ENCODE peak calls at places on chromosome 6, in eight cellular contexts. U is astrocyte of the spinal cord, D is KBM-7, E is coronary artery, Z is fibroblast of mammary gland, S is LHCN-M2, V is ovary, R is colonic mucosa. Q is an unnamed sample.

GRCh38 chr6:142184332-142184731 is 37.3 kb downstream of the VTA1 start:
- DNase-seq in R (no peak), E (no peak), D (no peak), U (no peak), Z (no peak), S (no peak), V (no peak), Q (no peak)

GRCh38 chr6:106488494-106489369 is 128.2 kb downstream of the CRYBG1 start:
- DNase-seq in R (no peak), D (no peak), U (peak), S (peak), E (no peak), V (no peak), Z (peak), Q (no peak)

GRCh38 chr6:165695736-165696515 is 32.9 kb upstream of the PDE10A start:
- DNase-seq in Z (no peak), U (no peak), D (no peak), V (no peak), S (no peak), R (no peak), E (no peak), Q (no peak)

GRCh38 chr6:7479801-7480266 is 61.6 kb upstream of the DSP start:
- DNase-seq in R (peak), Z (peak), E (no peak), U (no peak), S (peak), V (no peak), D (no peak), Q (no peak)

GRCh38 chr6:3102875-3103274 is 15.6 kb upstream of the BPHL start:
- DNase-seq in R (no peak), E (no peak), D (no peak), U (no peak), S (no peak), Z (peak), V (no peak), Q (no peak)

GRCh38 chr6:100101656-100102055 is 107.6 kb upstream of the MCHR2 start:
- DNase-seq in E (no peak), V (no peak), S (no peak), D (no peak), R (no peak), U (no peak), Z (no peak), Q (no peak)

GRCh38 chr6:39834866-39835265 is 42.7 kb downstream of the DAAM2 start:
- DNase-seq in R (no peak), S (no peak), D (no peak), U (no peak), V (no peak), Z (no peak), E (no peak), Q (no peak)

GRCh38 chr6:7617954-7618764 is 28.2 kb downstream of the SNRNP48 start:
- DNase-seq in E (no peak), Z (peak), R (no peak), U (peak), S (peak), D (peak), V (no peak), Q (no peak)

GRCh38 chr6:34718867-34719441 is 22.4 kb upstream of the ILRUN start:
- DNase-seq in R (no peak), U (no peak), V (no peak), Z (no peak), D (no peak), S (no peak), E (no peak), Q (no peak)

GRCh38 chr6:26055670-26056582 is 31.3 kb upstream of the HFE start:
- DNase-seq in D (peak), Z (peak), S (peak), U (peak), V (peak), E (peak), R (peak), Q (peak)

GRCh38 chr6:108566406-108566805 is 5.7 kb downstream of the FOXO3 start:
- DNase-seq in U (no peak), S (no peak), D (no peak), R (no peak), Z (no peak), E (no peak), V (no peak), Q (no peak)

GRCh38 chr6:112036088-112036637 is 17.7 kb upstream of the CCN6 start:
- DNase-seq in R (no peak), U (no peak), Z (peak), V (no peak), E (no peak), S (no peak), D (no peak), Q (no peak)

GRCh38 chr6:11143394-11144371 is 32.2 kb upstream of the ERVFRD-1 start:
- DNase-seq in V (no peak), S (peak), Z (peak), D (peak), U (peak), R (peak), E (no peak), Q (peak)

GRCh38 chr6:1611572-1612385 is 2.1 kb downstream of the FOXC1 start:
- DNase-seq in E (no peak), D (peak), V (peak), Z (no peak), S (peak), U (no peak), R (no peak), Q (no peak)

GRCh38 chr6:132456700-132457143 is 55.4 kb upstream of the MOXD1 start:
- DNase-seq in D (no peak), S (peak), R (peak), Z (no peak), E (no peak), U (no peak), V (no peak), Q (no peak)

GRCh38 chr6:30690403-30691207 is at the start of gene NRM:
- DNase-seq in U (peak), S (peak), V (peak), R (peak), E (peak), D (peak), Z (peak), Q (peak)